ENCODE peak calls at places on chromosomes 1 and 21, in four cellular contexts. One of them, this sample, is unnamed.

GRCh38 chr1:12275370-12275769 is 45.5 kb downstream of the VPS13D start:
- DNase-seq in K562: peak
- DNase-seq in body of pancreas: peak
- DNase-seq in lower leg skin: no peak
- DNase-seq in this sample: peak

GRCh38 chr1:112579801-112580510 is 39.0 kb downstream of the ST7L start:
- DNase-seq in body of pancreas: no peak
- DNase-seq in K562: no peak
- DNase-seq in lower leg skin: no peak
- DNase-seq in this sample: no peak

GRCh38 chr1:69139007-69139406 is 428.7 kb upstream of the LRRC7 start:
- DNase-seq in body of pancreas: no peak
- DNase-seq in K562: no peak
- DNase-seq in lower leg skin: no peak
- DNase-seq in this sample: no peak

GRCh38 chr1:42370876-42371549 is 9.6 kb upstream of the RIMKLA start:
- DNase-seq in K562: no peak
- DNase-seq in body of pancreas: no peak
- DNase-seq in lower leg skin: no peak
- DNase-seq in this sample: no peak

GRCh38 chr1:22096036-22096435 is 43.5 kb downstream of the CDC42 start:
- DNase-seq in K562: no peak
- DNase-seq in lower leg skin: no peak
- DNase-seq in body of pancreas: no peak
- DNase-seq in this sample: no peak

GRCh38 chr1:42164551-42165420 is at the start of gene GUCA2A:
- DNase-seq in K562: no peak
- DNase-seq in lower leg skin: no peak
- DNase-seq in body of pancreas: no peak
- DNase-seq in this sample: no peak

GRCh38 chr1:100400332-100400933 is 48.1 kb downstream of the CDC14A start:
- DNase-seq in body of pancreas: no peak
- DNase-seq in K562: peak
- DNase-seq in lower leg skin: no peak
- DNase-seq in this sample: no peak

GRCh38 chr1:11071463-11072215 is 11.8 kb upstream of the SRM start:
- DNase-seq in K562: no peak
- DNase-seq in lower leg skin: peak
- DNase-seq in body of pancreas: peak
- DNase-seq in this sample: peak

GRCh38 chr1:63317007-63317813 is 5.2 kb upstream of the FOXD3 start:
- DNase-seq in body of pancreas: peak
- DNase-seq in lower leg skin: peak
- DNase-seq in K562: peak
- DNase-seq in this sample: peak

GRCh38 chr1:13737388-13737787 is 37.4 kb downstream of the PRDM2 start:
- DNase-seq in lower leg skin: no peak
- DNase-seq in body of pancreas: no peak
- DNase-seq in K562: no peak
- DNase-seq in this sample: no peak

GRCh38 chr1:30986755-30987154 is 78.2 kb upstream of the SDC3 start:
- DNase-seq in K562: no peak
- DNase-seq in lower leg skin: no peak
- DNase-seq in body of pancreas: no peak
- DNase-seq in this sample: no peak

GRCh38 chr21:42176864-42177263 is 42.1 kb upstream of the ABCG1 start:
- DNase-seq in lower leg skin: no peak
- DNase-seq in K562: no peak
- DNase-seq in body of pancreas: no peak
- DNase-seq in this sample: no peak

GRCh38 chr21:25838809-25839208 is 104.0 kb downstream of the GABPA start:
- DNase-seq in lower leg skin: no peak
- DNase-seq in K562: no peak
- DNase-seq in body of pancreas: no peak
- DNase-seq in this sample: no peak

GRCh38 chr1:112169517-112169916 is 180.0 kb upstream of the KCND3 start:
- DNase-seq in body of pancreas: no peak
- DNase-seq in K562: no peak
- DNase-seq in lower leg skin: no peak
- DNase-seq in this sample: no peak

GRCh38 chr1:156383023-156383422 is 14.0 kb downstream of the RHBG start:
- DNase-seq in lower leg skin: no peak
- DNase-seq in K562: peak
- DNase-seq in body of pancreas: peak
- DNase-seq in this sample: peak

GRCh38 chr1:100950776-100951175 is 54.9 kb downstream of the SLC30A7 start:
- DNase-seq in K562: no peak
- DNase-seq in body of pancreas: no peak
- DNase-seq in lower leg skin: no peak
- DNase-seq in this sample: no peak

GRCh38 chr1:66652556-66652955 is 99.7 kb upstream of the DYNLT5 start:
- DNase-seq in body of pancreas: no peak
- DNase-seq in K562: no peak
- DNase-seq in lower leg skin: no peak
- DNase-seq in this sample: no peak

GRCh38 chr1:32151319-32151787 is 28.1 kb upstream of the TXLNA start:
- DNase-seq in lower leg skin: no peak
- DNase-seq in body of pancreas: no peak
- DNase-seq in K562: no peak
- DNase-seq in this sample: no peak

GRCh38 chr21:29434081-29434480 is 135.4 kb downstream of the BACH1 start:
- DNase-seq in body of pancreas: no peak
- DNase-seq in K562: no peak
- DNase-seq in lower leg skin: no peak
- DNase-seq in this sample: no peak

GRCh38 chr1:200780545-200781444 is 42.1 kb downstream of the CAMSAP2 start:
- DNase-seq in body of pancreas: no peak
- DNase-seq in lower leg skin: no peak
- DNase-seq in K562: no peak
- DNase-seq in this sample: no peak

GRCh38 chr1:24416666-24417391 is 1.2 kb downstream of the NIPAL3 start:
- DNase-seq in K562: peak
- DNase-seq in lower leg skin: no peak
- DNase-seq in body of pancreas: no peak
- DNase-seq in this sample: no peak

GRCh38 chr1:234309598-234310459 is 63.4 kb upstream of the COA6 start:
- DNase-seq in K562: peak
- DNase-seq in body of pancreas: peak
- DNase-seq in lower leg skin: peak
- DNase-seq in this sample: peak

GRCh38 chr1:169322138-169322537 is 45.5 kb downstream of the NME7 start:
- DNase-seq in body of pancreas: no peak
- DNase-seq in lower leg skin: no peak
- DNase-seq in K562: no peak
- DNase-seq in this sample: no peak

GRCh38 chr1:150578278-150579109 is 916 bp downstream of the MCL1 start:
- DNase-seq in K562: peak
- DNase-seq in lower leg skin: no peak
- DNase-seq in body of pancreas: peak
- DNase-seq in this sample: peak

GRCh38 chr21:44850208-44850800 is 23.2 kb downstream of the PTTG1IP start:
- DNase-seq in K562: no peak
- DNase-seq in body of pancreas: no peak
- DNase-seq in lower leg skin: no peak
- DNase-seq in this sample: no peak

GRCh38 chr1:53061859-53062714 is at the start of gene PODN:
- DNase-seq in lower leg skin: peak
- DNase-seq in K562: no peak
- DNase-seq in body of pancreas: no peak
- DNase-seq in this sample: no peak

GRCh38 chr1:225763815-225764548 is 13.6 kb upstream of the SRP9 start:
- DNase-seq in lower leg skin: peak
- DNase-seq in body of pancreas: peak
- DNase-seq in K562: no peak
- DNase-seq in this sample: peak

GRCh38 chr1:92399076-92399475 is 87.6 kb downstream of the GFI1 start:
- DNase-seq in K562: no peak
- DNase-seq in lower leg skin: no peak
- DNase-seq in body of pancreas: no peak
- DNase-seq in this sample: no peak

GRCh38 chr1:63713627-63714481 is 60.0 kb upstream of the ROR1 start:
- DNase-seq in body of pancreas: no peak
- DNase-seq in K562: no peak
- DNase-seq in lower leg skin: no peak
- DNase-seq in this sample: no peak

GRCh38 chr1:42319871-42320484 is 15.1 kb downstream of the FOXJ3 start:
- DNase-seq in body of pancreas: no peak
- DNase-seq in K562: peak
- DNase-seq in lower leg skin: no peak
- DNase-seq in this sample: no peak

GRCh38 chr1:242824435-242824834 is 299.9 kb upstream of the PLD5 start:
- DNase-seq in K562: no peak
- DNase-seq in body of pancreas: no peak
- DNase-seq in lower leg skin: no peak
- DNase-seq in this sample: no peak

GRCh38 chr1:101567582-101568189 is 330.9 kb downstream of the S1PR1 start:
- DNase-seq in K562: peak
- DNase-seq in lower leg skin: no peak
- DNase-seq in body of pancreas: peak
- DNase-seq in this sample: peak

GRCh38 chr1:13992489-13993285 is 292.7 kb downstream of the PRDM2 start:
- DNase-seq in lower leg skin: no peak
- DNase-seq in K562: no peak
- DNase-seq in body of pancreas: no peak
- DNase-seq in this sample: no peak

GRCh38 chr1:3673381-3674099 is 21.2 kb downstream of the TP73 start:
- DNase-seq in K562: no peak
- DNase-seq in lower leg skin: no peak
- DNase-seq in body of pancreas: peak
- DNase-seq in this sample: no peak

GRCh38 chr1:85599076-85599491 is 18.5 kb downstream of the CCN1 start:
- DNase-seq in lower leg skin: no peak
- DNase-seq in body of pancreas: no peak
- DNase-seq in K562: no peak
- DNase-seq in this sample: no peak

GRCh38 chr1:113388017-113388620 is 2.2 kb upstream of the MAGI3 start:
- DNase-seq in body of pancreas: no peak
- DNase-seq in lower leg skin: no peak
- DNase-seq in K562: no peak
- DNase-seq in this sample: no peak

GRCh38 chr1:77757066-77757584 is 2.5 kb downstream of the USP33 start:
- DNase-seq in K562: no peak
- DNase-seq in body of pancreas: no peak
- DNase-seq in lower leg skin: no peak
- DNase-seq in this sample: no peak

GRCh38 chr21:38869946-38870345 is 64.2 kb downstream of the ETS2 start:
- DNase-seq in body of pancreas: no peak
- DNase-seq in lower leg skin: no peak
- DNase-seq in K562: no peak
- DNase-seq in this sample: no peak

GRCh38 chr1:160708821-160709220 is 2.8 kb downstream of the CD48 start:
- DNase-seq in body of pancreas: no peak
- DNase-seq in K562: no peak
- DNase-seq in lower leg skin: no peak
- DNase-seq in this sample: no peak
- TF ChIP-seq POLR2A in body of pancreas: no peak
- TF ChIP-seq POLR2A in K562: no peak
- TF ChIP-seq POLR2A in lower leg skin: no peak
- TF ChIP-seq POLR2A in this sample: no peak

GRCh38 chr1:186304982-186305949 is 69.8 kb downstream of the TPR start:
- DNase-seq in K562: peak
- DNase-seq in lower leg skin: no peak
- DNase-seq in body of pancreas: no peak
- DNase-seq in this sample: no peak
- TF ChIP-seq CTCF in K562: peak
- TF ChIP-seq CTCF in lower leg skin: no peak
- TF ChIP-seq CTCF in body of pancreas: no peak
- TF ChIP-seq CTCF in this sample: no peak

GRCh38 chr1:79501153-79501552 is 494.6 kb upstream of the ADGRL4 start:
- DNase-seq in K562: no peak
- DNase-seq in body of pancreas: no peak
- DNase-seq in lower leg skin: no peak
- DNase-seq in this sample: no peak
- TF ChIP-seq POLR2A in K562: no peak
- TF ChIP-seq POLR2A in body of pancreas: no peak
- TF ChIP-seq POLR2A in lower leg skin: no peak
- TF ChIP-seq POLR2A in this sample: no peak

DNA sequence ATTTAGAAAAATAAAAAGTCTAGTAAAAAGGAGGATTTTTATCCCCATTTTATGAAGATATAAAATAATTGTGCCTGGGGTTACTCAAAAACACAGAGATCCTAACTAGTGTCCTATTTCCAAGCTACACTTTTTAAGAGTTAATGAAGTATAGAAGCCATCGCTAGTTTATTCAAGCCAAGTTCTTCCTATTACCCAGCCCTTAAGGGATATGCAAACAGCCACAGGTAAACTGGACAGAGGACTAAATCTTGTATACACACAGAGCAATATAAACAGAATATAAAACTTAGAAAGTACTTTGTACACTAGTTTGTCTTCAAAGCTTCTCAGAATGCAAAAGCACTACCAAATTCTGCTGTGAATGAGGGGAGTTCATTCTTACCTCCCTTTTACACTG is 111.1 kb downstream of the RERE start:
- DNase-seq in K562: no peak
- DNase-seq in lower leg skin: no peak
- DNase-seq in body of pancreas: no peak
- DNase-seq in this sample: no peak
- TF ChIP-seq CTCF in K562: no peak
- TF ChIP-seq CTCF in lower leg skin: no peak
- TF ChIP-seq CTCF in body of pancreas: no peak
- TF ChIP-seq CTCF in this sample: no peak

This sample was measured in adrenal gland.